ENCODE peak calls at places on chromosomes 6 and 20, in five cellular contexts. L, Z, J, Q and G are unnamed samples.

GRCh38 chr6:142210606-142211005 is 63.5 kb downstream of the VTA1 start:
- DNase-seq in L (no peak), Z (peak), J (no peak), Q (no peak), G (no peak)

GRCh38 chr6:35449287-35449881 is 2.8 kb upstream of the FANCE start:
- DNase-seq in L (peak), Z (peak), J (peak), Q (peak), G (peak)

GRCh38 chr20:17811605-17811965 is 111.8 kb downstream of the BANF2 start:
- DNase-seq in L (no peak), Z (no peak), J (no peak), Q (no peak), G (no peak)

GRCh38 chr6:109187399-109188114 is 92.2 kb downstream of the CEP57L1 start:
- DNase-seq in L (peak), Z (no peak), J (peak), Q (peak), G (peak)

GRCh38 chr20:34201531-34201930 is 39.7 kb upstream of the ASIP start:
- DNase-seq in L (no peak), Z (no peak), J (no peak), Q (no peak), G (no peak)

GRCh38 chr20:24138126-24138857 is 149.7 kb upstream of the GGTLC1 start:
- DNase-seq in L (no peak), Z (no peak), J (no peak), Q (no peak), G (no peak)

GRCh38 chr6:30782425-30783014 is 38.2 kb upstream of the IER3 start:
- DNase-seq in L (no peak), Z (peak), J (no peak), Q (peak), G (no peak)

GRCh38 chr6:101883398-101883975 is 490.0 kb downstream of the GRIK2 start:
- DNase-seq in L (no peak), Z (no peak), J (no peak), Q (no peak), G (no peak)

GRCh38 chr6:106745824-106746610 is 116.6 kb downstream of the QRSL1 start:
- DNase-seq in L (no peak), Z (no peak), J (no peak), Q (peak), G (peak)

GRCh38 chr6:69630767-69631166 is 166.0 kb downstream of the LMBRD1 start:
- DNase-seq in L (no peak), Z (no peak), J (no peak), Q (no peak), G (no peak)

GRCh38 chr6:137471497-137471896 is 22.7 kb downstream of the OLIG3 start:
- DNase-seq in L (no peak), Z (no peak), J (no peak), Q (no peak), G (no peak)

GRCh38 chr20:32780749-32781402 is 18.7 kb downstream of the DNMT3B start:
- DNase-seq in L (no peak), Z (no peak), J (no peak), Q (no peak), G (no peak)

GRCh38 chr20:53645582-53645897 is 51.9 kb upstream of the ZNF217 start:
- DNase-seq in L (no peak), Z (no peak), J (no peak), Q (no peak), G (no peak)

GRCh38 chr20:9331707-9332435 is 182.5 kb upstream of the LAMP5 start:
- DNase-seq in L (no peak), Z (no peak), J (no peak), Q (no peak), G (no peak)

GRCh38 chr6:48087448-48087847 is 23.5 kb downstream of the PTCHD4 start:
- DNase-seq in L (no peak), Z (no peak), J (no peak), Q (no peak), G (peak)

GRCh38 chr6:21423106-21423854 is 170.3 kb upstream of the SOX4 start:
- DNase-seq in L (no peak), Z (no peak), J (no peak), Q (no peak), G (no peak)